ENCODE peak calls at places on chromosomes 7 and 10, in seven cellular contexts. One of them, this sample, is unnamed.
A peak's percentile ranks its signal among the peaks of the same experiment; 100 is the strongest.

GRCh38 chr7:7564323-7564780 is 2.3 kb upstream of the MIOS start:
- DNase-seq in activated B cell treated with CpG ODN at 0.5 μM for 24 hours: no peak
- DNase-seq in glutamatergic neuron: no peak
- DNase-seq in MM.1S: no peak
- DNase-seq in ascending aorta: no peak
- DNase-seq in D721Med: no peak
- DNase-seq in BJ: peak; percentile 75
- DNase-seq in this sample: no peak

GRCh38 chr7:107975394-107976013 is 27.5 kb downstream of the LAMB1 start:
- DNase-seq in activated B cell treated with CpG ODN at 0.5 μM for 24 hours: no peak
- DNase-seq in glutamatergic neuron: no peak
- DNase-seq in ascending aorta: no peak
- DNase-seq in MM.1S: no peak
- DNase-seq in D721Med: no peak
- DNase-seq in BJ: no peak
- DNase-seq in this sample: no peak

GRCh38 chr7:97145068-97145467 is 27.6 kb downstream of the SDHAF3 start:
- DNase-seq in D721Med: no peak
- DNase-seq in MM.1S: peak; percentile 39
- DNase-seq in ascending aorta: no peak
- DNase-seq in BJ: peak; percentile 3
- DNase-seq in glutamatergic neuron: no peak
- DNase-seq in activated B cell treated with CpG ODN at 0.5 μM for 24 hours: no peak
- DNase-seq in this sample: no peak

GRCh38 chr10:88525371-88526079 is 57.6 kb downstream of the RNLS start:
- DNase-seq in glutamatergic neuron: no peak
- DNase-seq in ascending aorta: no peak
- DNase-seq in activated B cell treated with CpG ODN at 0.5 μM for 24 hours: no peak
- DNase-seq in D721Med: no peak
- DNase-seq in MM.1S: no peak
- DNase-seq in BJ: no peak
- DNase-seq in this sample: no peak

GRCh38 chr10:91635401-91636400 is 2.8 kb upstream of the PPP1R3C start:
- DNase-seq in activated B cell treated with CpG ODN at 0.5 μM for 24 hours: no peak
- DNase-seq in glutamatergic neuron: peak; percentile 29
- DNase-seq in BJ: no peak
- DNase-seq in MM.1S: peak; percentile 55
- DNase-seq in D721Med: peak; percentile 23
- DNase-seq in ascending aorta: no peak
- DNase-seq in this sample: peak; percentile 57

GRCh38 chr7:2610466-2610865 is 21.3 kb upstream of the TTYH3 start:
- DNase-seq in MM.1S: no peak
- DNase-seq in BJ: no peak
- DNase-seq in ascending aorta: no peak
- DNase-seq in D721Med: no peak
- DNase-seq in activated B cell treated with CpG ODN at 0.5 μM for 24 hours: no peak
- DNase-seq in glutamatergic neuron: no peak
- DNase-seq in this sample: no peak

GRCh38 chr7:149495785-149496641 is 1.6 kb downstream of the ZNF746 start:
- DNase-seq in BJ: no peak
- DNase-seq in ascending aorta: no peak
- DNase-seq in glutamatergic neuron: no peak
- DNase-seq in D721Med: no peak
- DNase-seq in activated B cell treated with CpG ODN at 0.5 μM for 24 hours: no peak
- DNase-seq in MM.1S: no peak
- DNase-seq in this sample: no peak

GRCh38 chr7:477626-478220 is 41.9 kb downstream of the PDGFA start:
- DNase-seq in glutamatergic neuron: peak; percentile 24
- DNase-seq in MM.1S: no peak
- DNase-seq in BJ: no peak
- DNase-seq in activated B cell treated with CpG ODN at 0.5 μM for 24 hours: no peak
- DNase-seq in D721Med: no peak
- DNase-seq in ascending aorta: no peak
- DNase-seq in this sample: no peak

GRCh38 chr7:5713124-5713912 is 68.1 kb downstream of the RNF216 start:
- DNase-seq in glutamatergic neuron: no peak
- DNase-seq in ascending aorta: no peak
- DNase-seq in BJ: no peak
- DNase-seq in MM.1S: no peak
- DNase-seq in activated B cell treated with CpG ODN at 0.5 μM for 24 hours: no peak
- DNase-seq in D721Med: no peak
- DNase-seq in this sample: no peak

GRCh38 chr10:26215534-26215922 is 1.0 kb upstream of the GAD2 start:
- DNase-seq in MM.1S: no peak
- DNase-seq in D721Med: no peak
- DNase-seq in activated B cell treated with CpG ODN at 0.5 μM for 24 hours: no peak
- DNase-seq in BJ: no peak
- DNase-seq in glutamatergic neuron: peak; percentile 28
- DNase-seq in ascending aorta: no peak
- DNase-seq in this sample: no peak

GRCh38 chr10:132834891-132835847 is 49.2 kb upstream of the NKX6-2 start:
- DNase-seq in D721Med: no peak
- DNase-seq in activated B cell treated with CpG ODN at 0.5 μM for 24 hours: no peak
- DNase-seq in MM.1S: no peak
- DNase-seq in glutamatergic neuron: no peak
- DNase-seq in BJ: no peak
- DNase-seq in ascending aorta: no peak
- DNase-seq in this sample: no peak

GRCh38 chr7:99469381-99470065 is 3.2 kb upstream of the ZNF789 start:
- DNase-seq in D721Med: no peak
- DNase-seq in MM.1S: no peak
- DNase-seq in ascending aorta: no peak
- DNase-seq in activated B cell treated with CpG ODN at 0.5 μM for 24 hours: no peak
- DNase-seq in glutamatergic neuron: no peak
- DNase-seq in BJ: no peak
- DNase-seq in this sample: no peak

DNA sequence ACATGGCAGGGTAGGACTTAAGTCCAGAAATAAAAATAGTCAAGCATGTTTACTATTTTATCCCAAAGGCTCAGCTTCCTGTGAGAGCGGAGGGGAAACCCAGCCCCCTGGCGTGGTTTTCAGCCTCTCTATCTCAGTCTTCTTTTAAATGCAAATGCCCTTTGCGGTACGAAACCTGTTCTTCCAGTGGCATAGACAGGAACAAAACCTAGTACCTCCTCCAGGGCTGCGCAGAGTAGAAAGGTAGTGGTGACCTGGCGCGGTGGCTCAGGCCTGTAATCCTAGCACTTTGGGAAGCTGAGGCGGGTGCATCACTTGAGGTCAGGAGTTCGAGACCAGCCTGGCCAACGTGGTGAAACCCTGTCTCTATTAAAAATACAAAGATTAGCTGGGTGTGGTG is 181.3 kb upstream of the FOXK1 start:
- DNase-seq in BJ: no peak
- DNase-seq in MM.1S: no peak
- DNase-seq in ascending aorta: no peak
- DNase-seq in D721Med: no peak
- DNase-seq in activated B cell treated with CpG ODN at 0.5 μM for 24 hours: no peak
- DNase-seq in glutamatergic neuron: no peak
- DNase-seq in this sample: no peak
- TF ChIP-seq CTCF in BJ: no peak
- TF ChIP-seq CTCF in MM.1S: no peak
- TF ChIP-seq CTCF in ascending aorta: no peak
- TF ChIP-seq CTCF in D721Med: no peak
- TF ChIP-seq CTCF in activated B cell treated with CpG ODN at 0.5 μM for 24 hours: no peak
- TF ChIP-seq CTCF in glutamatergic neuron: no peak
- TF ChIP-seq CTCF in this sample: no peak

GRCh38 chr10:57715233-57715632 is 552.5 kb downstream of the IPMK start:
- DNase-seq in ascending aorta: no peak
- DNase-seq in BJ: no peak
- DNase-seq in MM.1S: no peak
- DNase-seq in activated B cell treated with CpG ODN at 0.5 μM for 24 hours: no peak
- DNase-seq in glutamatergic neuron: no peak
- DNase-seq in D721Med: no peak
- DNase-seq in this sample: no peak

GRCh38 chr10:57716884-57717283 is 550.8 kb downstream of the IPMK start:
- DNase-seq in activated B cell treated with CpG ODN at 0.5 μM for 24 hours: no peak
- DNase-seq in D721Med: no peak
- DNase-seq in ascending aorta: no peak
- DNase-seq in MM.1S: peak; percentile 37
- DNase-seq in BJ: no peak
- DNase-seq in glutamatergic neuron: no peak
- DNase-seq in this sample: no peak
- TF ChIP-seq CTCF in activated B cell treated with CpG ODN at 0.5 μM for 24 hours: no peak
- TF ChIP-seq CTCF in D721Med: peak; percentile 51
- TF ChIP-seq CTCF in ascending aorta: no peak
- TF ChIP-seq CTCF in MM.1S: peak; percentile 46
- TF ChIP-seq CTCF in BJ: peak; percentile 57
- TF ChIP-seq CTCF in glutamatergic neuron: no peak
- TF ChIP-seq CTCF in this sample: no peak

GRCh38 chr7:92528188-92528957 is at the start of the genes PEX1 and RBM48:
- DNase-seq in ascending aorta: peak; percentile 90
- DNase-seq in glutamatergic neuron: peak; percentile 94
- DNase-seq in activated B cell treated with CpG ODN at 0.5 μM for 24 hours: peak; percentile 80
- DNase-seq in D721Med: peak; percentile 61
- DNase-seq in MM.1S: peak; percentile 99
- DNase-seq in BJ: peak; percentile 98
- DNase-seq in this sample: peak; percentile 95
- TF ChIP-seq CTCF in ascending aorta: no peak
- TF ChIP-seq CTCF in glutamatergic neuron: no peak
- TF ChIP-seq CTCF in activated B cell treated with CpG ODN at 0.5 μM for 24 hours: no peak
- TF ChIP-seq CTCF in D721Med: peak; percentile 63
- TF ChIP-seq CTCF in MM.1S: peak; percentile 53
- TF ChIP-seq CTCF in BJ: peak; percentile 41
- TF ChIP-seq CTCF in this sample: peak; percentile 79

GRCh38 chr10:32713560-32713959 is 244.5 kb downstream of the ITGB1 start:
- DNase-seq in ascending aorta: no peak
- DNase-seq in activated B cell treated with CpG ODN at 0.5 μM for 24 hours: no peak
- DNase-seq in glutamatergic neuron: no peak
- DNase-seq in MM.1S: no peak
- DNase-seq in D721Med: no peak
- DNase-seq in BJ: no peak
- DNase-seq in this sample: no peak
- TF ChIP-seq CTCF in ascending aorta: no peak
- TF ChIP-seq CTCF in activated B cell treated with CpG ODN at 0.5 μM for 24 hours: no peak
- TF ChIP-seq CTCF in glutamatergic neuron: no peak
- TF ChIP-seq CTCF in MM.1S: no peak
- TF ChIP-seq CTCF in D721Med: no peak
- TF ChIP-seq CTCF in BJ: peak; percentile 26
- TF ChIP-seq CTCF in this sample: no peak

GRCh38 chr7:159141660-159142059 is 3.0 kb downstream of the VIPR2 start:
- DNase-seq in activated B cell treated with CpG ODN at 0.5 μM for 24 hours: no peak
- DNase-seq in glutamatergic neuron: no peak
- DNase-seq in ascending aorta: no peak
- DNase-seq in D721Med: no peak
- DNase-seq in BJ: no peak
- DNase-seq in MM.1S: no peak
- DNase-seq in this sample: no peak

GRCh38 chr7:159141159-159141558 is 3.5 kb downstream of the VIPR2 start:
- DNase-seq in BJ: no peak
- DNase-seq in ascending aorta: no peak
- DNase-seq in activated B cell treated with CpG ODN at 0.5 μM for 24 hours: no peak
- DNase-seq in D721Med: no peak
- DNase-seq in MM.1S: no peak
- DNase-seq in glutamatergic neuron: no peak
- DNase-seq in this sample: no peak

GRCh38 chr7:159139202-159139601 is 5.5 kb downstream of the VIPR2 start:
- DNase-seq in D721Med: no peak
- DNase-seq in glutamatergic neuron: no peak
- DNase-seq in MM.1S: no peak
- DNase-seq in activated B cell treated with CpG ODN at 0.5 μM for 24 hours: no peak
- DNase-seq in ascending aorta: no peak
- DNase-seq in BJ: no peak
- DNase-seq in this sample: no peak

GRCh38 chr7:159139639-159140038 is 5.0 kb downstream of the VIPR2 start:
- DNase-seq in glutamatergic neuron: no peak
- DNase-seq in BJ: no peak
- DNase-seq in ascending aorta: no peak
- DNase-seq in activated B cell treated with CpG ODN at 0.5 μM for 24 hours: no peak
- DNase-seq in MM.1S: no peak
- DNase-seq in D721Med: no peak
- DNase-seq in this sample: no peak

DNA sequence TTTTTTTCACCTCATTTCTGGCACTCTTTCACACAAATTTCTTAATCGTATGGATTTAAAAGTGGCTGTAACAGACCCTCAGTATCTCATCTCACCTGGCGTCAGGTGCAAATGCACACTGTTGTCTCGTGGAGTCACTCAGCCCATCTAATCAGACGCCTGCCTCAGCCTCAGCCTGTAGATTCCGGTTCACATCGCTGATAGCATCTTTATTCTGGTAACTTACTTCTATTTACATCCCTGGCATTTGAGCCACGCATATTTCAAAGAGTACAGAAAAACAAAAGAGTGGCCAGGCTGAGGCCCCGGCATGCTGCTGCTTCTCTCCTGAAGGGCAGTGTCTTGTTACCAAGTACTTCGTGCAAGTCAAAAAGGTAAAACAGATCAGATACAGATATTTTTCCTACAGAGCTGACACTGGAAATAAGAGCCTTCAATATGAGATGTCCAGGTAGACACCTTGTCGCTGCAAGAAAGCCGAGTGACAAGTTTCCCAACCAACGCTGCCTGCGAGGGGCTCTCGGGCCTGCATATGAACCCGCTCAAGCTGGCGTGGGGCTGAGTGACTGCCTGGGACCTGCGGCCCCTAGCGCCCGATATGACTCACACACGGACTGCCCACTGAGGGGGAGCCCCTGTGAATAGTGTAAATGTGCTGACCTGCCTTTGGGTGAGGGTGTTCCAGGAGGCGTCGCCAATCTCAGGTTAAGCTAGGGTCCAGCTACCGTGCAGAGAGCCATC is 4.3 kb downstream of the VIPR2 start:
- DNase-seq in BJ: no peak
- DNase-seq in activated B cell treated with CpG ODN at 0.5 μM for 24 hours: no peak
- DNase-seq in D721Med: no peak
- DNase-seq in MM.1S: no peak
- DNase-seq in glutamatergic neuron: no peak
- DNase-seq in ascending aorta: no peak
- DNase-seq in this sample: no peak
- TF ChIP-seq CTCF in BJ: no peak
- TF ChIP-seq CTCF in activated B cell treated with CpG ODN at 0.5 μM for 24 hours: no peak
- TF ChIP-seq CTCF in D721Med: no peak
- TF ChIP-seq CTCF in MM.1S: no peak
- TF ChIP-seq CTCF in glutamatergic neuron: no peak
- TF ChIP-seq CTCF in ascending aorta: no peak
- TF ChIP-seq CTCF in this sample: no peak